ENCODE peak calls at places on chromosomes 3 and 15, in nine cellular contexts. N is thoracic aorta; G is adrenal gland; L is ovary; K is esophagus muscularis mucosa; A is GM12878; M is transverse colon; P is HepG2; X is CD4-positive, alpha-beta memory T cell. R is an unnamed sample.

GRCh38 chr3:187473778-187474406 is 105.7 kb downstream of the RTP4 start:
- DNase-seq in G (no peak), A (no peak), K (no peak), M (no peak), P (no peak), L (no peak), N (no peak), X (no peak), R (no peak)

GRCh38 chr3:119508172-119508845 is 10.0 kb downstream of the TIMMDC1 start:
- DNase-seq in A (peak; percentile 19), M (no peak), P (no peak), G (no peak), N (no peak), K (no peak), X (no peak), L (no peak), R (no peak)

GRCh38 chr3:183576487-183577107 is 21.1 kb upstream of the KLHL6 start:
- DNase-seq in P (no peak), M (no peak), A (no peak), X (no peak), N (no peak), G (no peak), L (peak; percentile 55), K (no peak), R (no peak)

GRCh38 chr3:43014990-43015389 is 35.9 kb downstream of the GASK1A start:
- DNase-seq in P (no peak), L (no peak), M (no peak), N (no peak), X (peak; percentile 15), A (no peak), G (no peak), K (no peak), R (no peak)

GRCh38 chr15:98506711-98507110 is 141.6 kb upstream of the IGF1R start:
- DNase-seq in G (no peak), N (no peak), P (no peak), L (no peak), K (peak; percentile 72), A (no peak), X (no peak), M (no peak), R (no peak)

GRCh38 chr3:101043687-101044078 is 50.5 kb upstream of the ABI3BP start:
- DNase-seq in M (no peak), P (no peak), A (no peak), G (no peak), K (no peak), N (no peak), X (no peak), L (no peak), R (no peak)

GRCh38 chr15:63941698-63942465 is 104.4 kb downstream of the DAPK2 start:
- DNase-seq in P (no peak), K (peak; percentile 66), X (no peak), M (no peak), A (no peak), N (no peak), L (no peak), G (no peak), R (no peak)

GRCh38 chr3:119891944-119892721 is 110.2 kb downstream of the NR1I2 start:
- DNase-seq in K (no peak), X (peak; percentile 57), N (no peak), M (peak; percentile 15), G (peak; percentile 64), L (no peak), A (peak; percentile 30), P (peak; percentile 55), R (peak; percentile 79)

GRCh38 chr3:126621627-126622345 is 33.1 kb downstream of the TXNRD3 start:
- DNase-seq in K (no peak), L (no peak), G (no peak), X (no peak), P (no peak), N (no peak), A (no peak), M (no peak), R (peak; percentile 50)

GRCh38 chr3:105527949-105528348 is 161.2 kb downstream of the ALCAM start:
- DNase-seq in P (no peak), L (no peak), X (no peak), A (no peak), M (no peak), N (no peak), G (no peak), K (no peak), R (no peak)

GRCh38 chr3:82165266-82165665 is 403.8 kb upstream of the GBE1 start:
- DNase-seq in N (no peak), X (no peak), G (no peak), M (no peak), A (no peak), L (no peak), K (no peak), P (no peak), R (no peak)

GRCh38 chr15:67700023-67700422 is 125.3 kb upstream of the SKOR1 start:
- DNase-seq in A (no peak), X (no peak), G (no peak), K (no peak), L (no peak), P (no peak), N (no peak), M (no peak), R (no peak)

GRCh38 chr15:90801803-90802202 is 66.6 kb upstream of the FURIN start:
- DNase-seq in N (no peak), P (no peak), K (peak; percentile 50), M (no peak), L (no peak), G (no peak), X (no peak), A (no peak), R (no peak)

GRCh38 chr3:49120096-49120437 is 556 bp downstream of the USP19 start:
- DNase-seq in G (no peak), P (no peak), L (no peak), A (no peak), K (no peak), X (no peak), M (no peak), N (no peak), R (no peak)

GRCh38 chr15:95468820-95469219 is 861.7 kb upstream of the NR2F2 start:
- DNase-seq in G (no peak), M (no peak), K (no peak), A (no peak), P (no peak), N (no peak), X (no peak), L (peak; percentile 56), R (no peak)

GRCh38 chr3:123375014-123375940 is 73.6 kb downstream of the ADCY5 start:
- DNase-seq in X (no peak), L (peak; percentile 29), N (no peak), P (no peak), G (no peak), K (no peak), M (no peak), A (no peak), R (peak; percentile 93)

GRCh38 chr3:123377173-123377740 is 71.6 kb downstream of the ADCY5 start:
- DNase-seq in M (no peak), G (no peak), N (no peak), L (no peak), P (no peak), X (no peak), A (no peak), K (no peak), R (no peak)

GRCh38 chr3:123378409-123378915 is 70.4 kb downstream of the ADCY5 start:
- DNase-seq in N (no peak), L (peak; percentile 22), G (no peak), K (no peak), A (no peak), X (no peak), P (no peak), M (no peak), R (no peak)

GRCh38 chr3:123374016-123374415 is 74.9 kb downstream of the ADCY5 start:
- DNase-seq in P (no peak), L (no peak), A (no peak), N (no peak), K (no peak), M (no peak), X (no peak), G (no peak), R (no peak)

DNA sequence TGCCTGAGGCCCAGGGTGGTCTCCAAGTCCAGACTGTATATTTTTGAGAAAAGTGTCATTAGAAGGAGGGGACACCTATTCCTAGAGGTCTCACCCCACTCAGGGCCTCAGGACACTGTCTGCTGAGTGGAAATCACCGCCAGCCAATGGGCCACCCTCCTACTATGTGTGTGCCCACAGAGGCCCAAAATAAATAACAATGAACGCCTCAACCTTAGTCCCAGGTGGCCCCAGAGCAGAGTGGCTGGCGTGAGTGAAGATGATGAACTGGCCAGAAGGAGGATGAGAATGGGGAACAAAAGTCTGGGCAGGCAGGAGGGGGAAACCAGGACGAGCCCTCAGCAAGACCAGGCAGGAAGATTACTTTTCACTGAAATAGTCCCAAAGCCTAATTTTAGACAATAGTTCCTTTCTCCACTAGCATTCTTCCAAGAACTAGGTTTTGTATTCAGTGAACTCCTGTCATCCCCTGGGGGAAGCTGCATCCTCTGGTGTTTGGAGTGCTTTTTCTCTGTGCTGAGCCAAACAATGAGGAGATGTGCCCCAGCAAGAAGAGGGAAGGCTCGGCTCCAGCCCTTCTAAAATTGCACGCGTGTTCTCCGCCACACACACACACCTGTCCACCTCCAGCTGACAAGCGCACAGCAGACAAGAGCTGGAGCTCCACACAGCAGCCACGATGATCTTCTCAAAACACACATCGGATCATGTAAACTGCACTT is 72.3 kb downstream of the ADCY5 start:
- DNase-seq in N (no peak), A (no peak), G (no peak), K (no peak), P (no peak), M (no peak), L (peak; percentile 31), X (no peak), R (no peak)
- H3K36me3 ChIP-seq in N (no peaks in the 10 kb centered on the region), A (no peaks in the 10 kb centered on the region), G (no peaks in the 10 kb centered on the region), K (no peaks in the 10 kb centered on the region), P (no peaks in the 10 kb centered on the region), M (no peaks in the 10 kb centered on the region), L (no peaks in the 10 kb centered on the region), X (no peaks in the 10 kb centered on the region), R (no peaks in the 10 kb centered on the region)

GRCh38 chr3:40770046-40770445 is 245.3 kb downstream of the ZNF621 start:
- DNase-seq in G (peak; percentile 24), N (no peak), L (no peak), K (no peak), X (no peak), M (peak; percentile 40), A (no peak), P (no peak), R (no peak)
- H3K27ac ChIP-seq in G (no peak overlapping the region), N (no peak overlapping the region), L (no peak overlapping the region), K (no peak overlapping the region), X (no peak overlapping the region), M (peak overlapping the region; percentile 27), A (no peak overlapping the region), P (no peak overlapping the region), R (no peak overlapping the region)

DNA sequence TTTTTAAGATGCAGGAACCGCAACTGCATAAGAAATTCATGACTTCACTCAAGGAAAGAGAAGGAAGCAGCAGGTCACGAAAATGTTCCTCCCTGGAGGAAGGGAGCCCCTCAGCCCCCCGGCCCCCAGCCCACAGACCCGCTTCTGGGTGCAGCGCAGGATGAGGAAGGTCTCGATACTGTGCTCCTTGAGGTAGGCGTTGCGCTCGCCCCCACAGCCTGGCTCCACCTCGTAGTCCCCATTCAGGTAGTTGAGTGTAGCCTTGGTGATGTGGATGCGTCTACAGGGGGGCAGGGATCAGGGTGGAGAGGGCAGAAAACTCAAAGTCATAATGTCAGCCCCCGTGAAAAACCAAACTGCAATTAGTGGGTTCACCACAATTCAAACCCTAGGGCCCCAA is 121.4 kb downstream of the ADCY5 start:
- DNase-seq in N (no peak), P (no peak), L (no peak), G (no peak), K (no peak), M (no peak), X (no peak), A (no peak), R (no peak)
- H3K4me1 ChIP-seq in N (peaks cover 17% of the 10 kb centered on the region), P (peaks cover 11% of the 10 kb centered on the region), L (peaks cover 16% of the 10 kb centered on the region), G (peaks cover 8% of the 10 kb centered on the region), K (peaks cover 58% of the 10 kb centered on the region), M (no peaks in the 10 kb centered on the region), X (no peaks in the 10 kb centered on the region), A (no peaks in the 10 kb centered on the region), R (peaks cover 17% of the 10 kb centered on the region)

GRCh38 chr3:158685151-158685550 is 12.7 kb upstream of the LXN start:
- DNase-seq in K (no peak), N (no peak), X (no peak), G (no peak), M (no peak), L (no peak), P (no peak), A (no peak), R (peak; percentile 22)
- H3K36me3 ChIP-seq in K (peaks cover 5% of the 10 kb centered on the region), N (peaks cover 11% of the 10 kb centered on the region), X (peaks cover 8% of the 10 kb centered on the region), G (no peaks in the 10 kb centered on the region), M (peaks cover 4% of the 10 kb centered on the region), L (no peaks in the 10 kb centered on the region), P (peaks cover 9% of the 10 kb centered on the region), A (peaks cover 3% of the 10 kb centered on the region), R (peaks cover 21% of the 10 kb centered on the region)

R was measured in cardiac muscle cell.